ENCODE peak calls at places on chromosomes 7 and 10, in four cellular contexts. V, O, M and I are unnamed samples.

GRCh38 chr7:36301914-36302771 is 87.5 kb upstream of the ANLN start:
- DNase-seq in V (no peak), M (no peak), O (peak; percentile 86), I (peak; percentile 69)

GRCh38 chr10:50286517-50286916 is 35.2 kb upstream of the ASAH2 start:
- DNase-seq in M (no peak), O (no peak), V (no peak), I (no peak)

GRCh38 chr10:86654411-86655172 is at the start of gene OPN4:
- DNase-seq in O (peak; percentile 2), M (no peak), V (no peak), I (peak; percentile 83)

GRCh38 chr7:123823898-123824753 is 20.8 kb upstream of the HYAL4 start:
- DNase-seq in O (no peak), V (no peak), M (no peak), I (no peak)

GRCh38 chr7:105589221-105590077 is 8.2 kb upstream of the EFCAB10 start:
- DNase-seq in M (peak; percentile 39), V (peak; percentile 60), O (peak; percentile 87), I (peak; percentile 88)

GRCh38 chr7:150339369-150339768 is 2.1 kb downstream of the RARRES2 start:
- DNase-seq in O (peak; percentile 89), V (no peak), M (no peak), I (peak; percentile 42)

GRCh38 chr10:69769395-69769989 is 32.2 kb upstream of the COL13A1 start:
- DNase-seq in O (peak; percentile 95), M (no peak), V (peak; percentile 67), I (peak; percentile 89)

GRCh38 chr10:110268442-110268841 is 36.3 kb downstream of the SMNDC1 start:
- DNase-seq in M (no peak), O (no peak), V (no peak), I (no peak)

GRCh38 chr10:88442681-88443080 is 140.4 kb downstream of the RNLS start:
- DNase-seq in V (no peak), M (no peak), O (no peak), I (no peak)

GRCh38 chr7:17651296-17651695 is 289.0 kb downstream of the SNX13 start:
- DNase-seq in O (no peak), M (no peak), V (no peak), I (no peak)

GRCh38 chr10:72832701-72833100 is 60.8 kb upstream of the OIT3 start:
- DNase-seq in V (no peak), M (no peak), O (no peak), I (no peak)

GRCh38 chr7:100190059-100190711 is 12.5 kb downstream of the STAG3 start:
- DNase-seq in V (no peak), M (no peak), O (peak; percentile 24), I (no peak)

GRCh38 chr10:126910196-126910595 is 5.0 kb downstream of the DOCK1 start:
- DNase-seq in M (no peak), V (no peak), O (no peak), I (no peak)

GRCh38 chr7:151051108-151051507 is 2.8 kb downstream of the ASIC3 start:
- DNase-seq in O (peak; percentile 64), V (no peak), M (peak; percentile 67), I (peak; percentile 80)

GRCh38 chr10:29386347-29386999 is 97.6 kb downstream of the LYZL1 start:
- DNase-seq in M (no peak), O (peak; percentile 71), V (no peak), I (no peak)

GRCh38 chr10:102802920-102803534 is 34.2 kb downstream of the CYP17A1 start:
- DNase-seq in M (no peak), O (peak; percentile 89), V (peak; percentile 85), I (peak; percentile 87)

GRCh38 chr7:130994378-130995115 is 260.5 kb upstream of the KLF14 start:
- DNase-seq in M (no peak), V (no peak), O (no peak), I (no peak)

GRCh38 chr7:455110-455928 is 64.3 kb downstream of the PDGFA start:
- DNase-seq in V (no peak), M (no peak), O (peak; percentile 57), I (peak; percentile 85)

GRCh38 chr7:19177269-19177668 is 32.0 kb upstream of the FERD3L start:
- DNase-seq in V (no peak), O (no peak), M (no peak), I (peak; percentile 55)

GRCh38 chr10:71015674-71016073 is 127.3 kb upstream of the PCBD1 start:
- DNase-seq in M (no peak), V (no peak), O (no peak), I (peak; percentile 21)

GRCh38 chr10:60389413-60390009 is at the start of gene ANK3:
- DNase-seq in O (no peak), V (no peak), M (no peak), I (no peak)

GRCh38 chr7:157795631-157796030 is 458.8 kb downstream of the DNAJB6 start:
- DNase-seq in V (no peak), M (no peak), O (no peak), I (no peak)

GRCh38 chr7:148687555-148687954 is 11.1 kb upstream of the CUL1 start:
- DNase-seq in O (no peak), M (no peak), V (no peak), I (no peak)

GRCh38 chr7:129769400-129769774 is 157.9 kb downstream of the NRF1 start:
- DNase-seq in O (no peak), M (no peak), V (no peak), I (no peak)

GRCh38 chr7:29607889-29608288 is 44.3 kb downstream of the PRR15 start:
- DNase-seq in O (peak; percentile 58), M (no peak), V (no peak), I (peak; percentile 84)

GRCh38 chr10:3467052-3467906 is 294.7 kb upstream of the PITRM1 start:
- DNase-seq in O (peak; percentile 97), M (no peak), V (peak; percentile 96), I (peak; percentile 89)

GRCh38 chr10:63522129-63522687 is 1.0 kb downstream of the REEP3 start:
- DNase-seq in M (no peak), V (no peak), O (peak; percentile 41), I (no peak)

GRCh38 chr7:137081694-137082093 is 213.2 kb downstream of the CHRM2 start:
- DNase-seq in V (peak; percentile 83), O (no peak), M (no peak), I (peak; percentile 68)

GRCh38 chr10:71799785-71800453 is 26.6 kb upstream of the VSIR start:
- DNase-seq in O (no peak), M (no peak), V (no peak), I (no peak)

GRCh38 chr7:33933611-33934281 is 28.4 kb downstream of the BMPER start:
- DNase-seq in V (no peak), M (no peak), O (peak; percentile 94), I (peak; percentile 95)

GRCh38 chr10:78287618-78288017 is 254.0 kb downstream of the RPS24 start:
- DNase-seq in V (no peak), O (no peak), M (no peak), I (no peak)

GRCh38 chr7:43385856-43386255 is 197.1 kb upstream of the STK17A start:
- DNase-seq in V (no peak), O (peak; percentile 61), M (no peak), I (peak; percentile 77)